ENCODE peak calls at places on chromosomes 7 and 10, in eight cellular contexts. H, V, J, Q, I, R, E and K are unnamed samples.

GRCh38 chr7:1296727-1297475 is 64.2 kb downstream of the UNCX start:
- DNase-seq in V (no peak), J (no peak), I (no peak), Q (no peak), E (no peak), H (peak; percentile 45), R (no peak), K (no peak)

GRCh38 chr10:103967433-103968142 is 648 bp downstream of the SLK start:
- DNase-seq in J (no peak), E (no peak), I (peak; percentile 41), H (peak; percentile 88), V (no peak), R (no peak), Q (peak; percentile 46), K (no peak)

GRCh38 chr10:73591935-73592699 is 975 bp upstream of the USP54 start:
- DNase-seq in E (peak; percentile 95), V (peak; percentile 83), J (peak; percentile 48), H (peak; percentile 17), Q (peak; percentile 94), I (peak; percentile 83), R (peak; percentile 31), K (peak; percentile 61)

GRCh38 chr7:116809636-116810266 is 52.6 kb upstream of the CAPZA2 start:
- DNase-seq in J (peak; percentile 67), E (peak; percentile 92), V (peak; percentile 77), H (peak; percentile 47), R (no peak), I (peak; percentile 82), Q (peak; percentile 89), K (peak; percentile 24)

GRCh38 chr10:88838766-88839165 is 12.9 kb downstream of the ANKRD22 start:
- DNase-seq in V (no peak), J (no peak), I (no peak), H (no peak), Q (peak; percentile 47), E (no peak), R (no peak), K (no peak)

GRCh38 chr7:104964626-104965236 is 49.3 kb upstream of the KMT2E start:
- DNase-seq in R (no peak), H (no peak), V (no peak), Q (no peak), E (no peak), J (no peak), I (peak; percentile 84), K (no peak)

GRCh38 chr7:116165717-116166116 is 44.6 kb upstream of the TES start:
- DNase-seq in H (no peak), I (no peak), E (no peak), R (no peak), J (no peak), Q (no peak), V (no peak), K (no peak)

GRCh38 chr7:118352854-118353453 is 128.4 kb downstream of the ANKRD7 start:
- DNase-seq in Q (peak; percentile 32), H (peak; percentile 16), J (peak; percentile 52), R (no peak), I (peak; percentile 42), V (peak; percentile 5), E (peak; percentile 31), K (peak; percentile 39)

GRCh38 chr10:109205929-109206585 is 717.3 kb downstream of the XPNPEP1 start:
- DNase-seq in J (no peak), I (no peak), H (no peak), Q (no peak), E (no peak), R (no peak), V (peak; percentile 13), K (no peak)

GRCh38 chr7:36131026-36131425 is 22.0 kb upstream of the EEPD1 start:
- DNase-seq in Q (no peak), V (no peak), H (no peak), E (no peak), J (no peak), R (no peak), I (no peak), K (no peak)

GRCh38 chr7:17408904-17409290 is 110.4 kb downstream of the AHR start:
- DNase-seq in Q (no peak), V (no peak), J (no peak), H (no peak), I (no peak), R (no peak), E (no peak), K (no peak)

GRCh38 chr7:32670105-32670504 is 174.8 kb downstream of the AVL9 start:
- DNase-seq in J (peak; percentile 84), E (peak; percentile 94), Q (no peak), H (no peak), R (no peak), I (peak; percentile 67), V (peak; percentile 73), K (no peak)

GRCh38 chr10:73253226-73253557 is 748 bp upstream of the MRPS16 start:
- DNase-seq in H (no peak), V (no peak), I (peak; percentile 74), Q (peak; percentile 34), R (no peak), J (no peak), E (peak; percentile 30), K (no peak)

GRCh38 chr10:76558586-76558985 is 1079.0 kb downstream of the KCNMA1 start:
- DNase-seq in E (peak; percentile 45), H (no peak), I (no peak), V (no peak), R (no peak), J (no peak), Q (no peak), K (no peak)

GRCh38 chr10:133324198-133324792 is 12.4 kb downstream of the CALY start:
- DNase-seq in Q (peak; percentile 84), H (peak; percentile 91), E (peak; percentile 62), R (no peak), I (peak; percentile 66), J (no peak), V (no peak), K (no peak)

GRCh38 chr7:87474533-87475358 is 734 bp downstream of the ABCB4 start:
- DNase-seq in I (no peak), Q (peak; percentile 26), E (no peak), J (no peak), H (peak; percentile 35), R (peak; percentile 96), V (no peak), K (peak; percentile 13)

DNA sequence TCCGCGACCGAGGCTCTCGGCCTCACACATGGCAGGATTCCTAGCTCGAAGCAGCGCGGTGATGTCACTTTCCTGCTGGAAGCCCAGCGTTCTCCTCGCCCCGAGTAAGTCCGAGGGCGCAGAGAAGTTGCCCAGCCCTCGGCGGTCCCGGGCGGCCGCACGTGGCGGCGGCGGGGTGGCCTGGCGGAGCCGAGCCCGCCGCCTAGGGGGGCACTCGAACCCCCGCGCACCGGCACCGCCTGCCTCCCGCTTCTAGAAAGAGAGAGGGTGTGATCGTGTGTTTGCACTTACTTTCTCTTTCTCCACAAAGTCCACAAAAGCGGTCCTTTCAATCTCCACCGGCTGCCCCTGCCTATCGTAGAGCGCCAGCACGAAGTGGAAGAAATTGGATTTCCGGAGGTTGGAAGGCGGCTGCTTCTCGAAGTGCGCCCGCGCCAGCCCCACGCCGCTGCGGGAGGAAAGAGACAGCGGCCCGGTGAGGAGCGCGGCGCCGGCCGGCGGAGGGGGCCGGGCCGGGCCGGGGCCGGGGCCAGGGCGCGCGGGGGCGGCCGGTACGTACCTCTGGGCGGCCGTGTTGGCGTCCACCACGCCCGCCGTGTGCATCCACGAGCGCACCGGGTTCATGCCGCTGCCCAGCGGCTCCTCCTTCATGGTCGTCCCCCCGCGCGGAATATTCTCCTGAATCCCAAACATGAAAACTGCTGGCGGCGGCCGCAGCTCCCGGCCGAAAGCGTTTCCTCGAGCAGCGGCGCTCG is 821 bp downstream of the EBF3 start:
- DNase-seq in R (no peak), E (no peak), J (no peak), H (peak; percentile 64), I (no peak), Q (peak; percentile 71), V (no peak), K (no peak)
- H3K27ac ChIP-seq in R (no peak overlapping the region), E (no peak overlapping the region), J (no peak overlapping the region), H (no peak overlapping the region), I (no peak overlapping the region), Q (no peak overlapping the region), V (no peak overlapping the region), K (no peak overlapping the region)

DNA sequence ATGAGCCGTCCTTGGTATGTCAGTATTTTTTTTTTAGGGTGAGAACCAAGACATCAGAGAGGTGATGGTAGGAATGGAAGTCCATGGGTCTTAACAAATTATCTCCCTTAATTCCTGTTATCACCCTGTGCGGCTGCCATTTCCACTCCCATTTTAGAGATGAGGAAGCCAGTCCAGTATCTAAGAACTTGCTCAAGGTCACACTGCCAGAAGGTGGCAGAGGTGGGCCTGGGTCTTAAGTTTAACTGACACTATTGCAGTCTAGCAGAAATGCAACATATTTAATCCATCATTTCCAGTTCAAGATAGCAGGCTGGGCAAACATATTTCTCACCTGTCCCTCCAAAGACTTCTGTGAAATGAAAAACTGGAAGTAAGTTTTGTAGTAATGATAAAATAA is 108.3 kb downstream of the GLI3 start:
- DNase-seq in J (no peak), I (peak; percentile 13), E (no peak), V (no peak), H (no peak), Q (peak; percentile 45), R (no peak), K (peak; percentile 2)
- TF ChIP-seq REST in J (no peak), I (no peak), E (no peak), V (no peak), H (no peak), Q (no peak), R (no peak), K (no peak)

GRCh38 chr10:119253433-119254174 is 46.2 kb downstream of the GRK5 start:
- DNase-seq in I (no peak), H (peak; percentile 44), J (peak; percentile 97), R (no peak), V (peak; percentile 92), Q (peak; percentile 25), E (peak; percentile 92), K (no peak)
- TF ChIP-seq POLR2AphosphoS5 in I (no peak), H (peak; percentile 9), J (peak; percentile 55), R (no peak), V (peak; percentile 13), Q (no peak), E (peak; percentile 33), K (no peak)

GRCh38 chr7:25860206-25860881 is 291.7 kb upstream of the NFE2L3 start:
- DNase-seq in V (no peak), J (no peak), Q (peak; percentile 72), E (no peak), H (peak; percentile 43), R (no peak), I (peak; percentile 52), K (no peak)

GRCh38 chr7:25859412-25859704 is 292.6 kb upstream of the NFE2L3 start:
- DNase-seq in Q (peak; percentile 61), V (no peak), J (no peak), I (no peak), H (no peak), E (no peak), R (no peak), K (no peak)

GRCh38 chr7:25861704-25862253 is 290.2 kb upstream of the NFE2L3 start:
- DNase-seq in R (no peak), J (no peak), H (no peak), V (no peak), E (no peak), I (peak; percentile 32), Q (no peak), K (no peak)

GRCh38 chr7:25859732-25860131 is 292.3 kb upstream of the NFE2L3 start:
- DNase-seq in I (no peak), V (no peak), H (no peak), E (no peak), Q (no peak), R (no peak), J (no peak), K (no peak)

DNA sequence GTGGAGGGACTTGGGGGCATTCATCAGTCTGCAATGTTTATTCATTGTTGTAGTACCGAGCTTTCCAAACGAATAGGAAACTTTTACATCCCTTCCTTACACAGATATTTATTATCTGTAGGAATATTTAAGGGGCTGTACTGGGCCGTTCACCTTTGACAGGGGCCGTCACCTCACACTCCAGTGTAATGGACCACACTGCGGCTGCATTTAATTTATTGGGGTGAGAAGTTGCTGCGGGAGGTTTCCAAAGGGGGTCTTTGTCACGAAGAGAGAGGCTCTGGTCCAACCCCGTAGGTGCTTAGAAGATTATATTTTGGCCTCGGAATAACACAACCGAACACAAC is 291.1 kb upstream of the NFE2L3 start:
- DNase-seq in I (no peak), J (no peak), H (no peak), R (no peak), Q (no peak), E (no peak), V (no peak), K (no peak)
- H3K27ac ChIP-seq in I (peak overlapping the region; percentile 80), J (no peak overlapping the region), H (no peak overlapping the region), R (no peak overlapping the region), Q (no peak overlapping the region), E (no peak overlapping the region), V (no peak overlapping the region), K (peak overlapping the region; percentile 80)